ENCODE peak calls at places on chromosomes 6 and 20, in six cellular contexts. G is breast epithelium, D is stomach, F is GM23338, N is aorta, Q is right lobe of liver. C is an unnamed sample.

GRCh38 chr20:16455296-16455695 is 118.0 kb downstream of the KIF16B start:
- DNase-seq in G (no peak), F (no peak), D (no peak), N (no peak), Q (no peak), C (no peak)

GRCh38 chr20:41697861-41698559 is 79.8 kb upstream of the CHD6 start:
- DNase-seq in Q (no peak), N (no peak), F (peak; percentile 77), G (no peak), D (no peak), C (no peak)

GRCh38 chr20:56409521-56409920 is 2.5 kb upstream of the CASS4 start:
- DNase-seq in N (no peak), G (no peak), Q (no peak), F (no peak), D (no peak), C (no peak)

GRCh38 chr6:43478008-43478372 is 620 bp downstream of the TJAP1 start:
- DNase-seq in N (no peak), Q (no peak), G (no peak), D (no peak), F (no peak), C (no peak)

GRCh38 chr20:45338121-45339030 is 9.8 kb downstream of the SDC4 start:
- DNase-seq in F (no peak), D (no peak), Q (no peak), G (no peak), N (no peak), C (no peak)

GRCh38 chr20:11651138-11651537 is 266.6 kb upstream of the BTBD3 start:
- DNase-seq in N (no peak), Q (peak; percentile 66), D (no peak), G (no peak), F (no peak), C (no peak)

GRCh38 chr6:114747995-114748625 is 405.3 kb upstream of the HS3ST5 start:
- DNase-seq in Q (no peak), G (no peak), N (no peak), D (peak; percentile 56), F (peak; percentile 58), C (no peak)

GRCh38 chr6:24936641-24937317 is 1.0 kb upstream of the RIPOR2 start:
- DNase-seq in F (no peak), G (no peak), Q (no peak), D (no peak), N (no peak), C (no peak)

GRCh38 chr6:9711313-9711712 is 703.6 kb downstream of the TFAP2A start:
- DNase-seq in F (no peak), Q (no peak), D (no peak), G (no peak), N (no peak), C (no peak)

GRCh38 chr20:57167292-57167655 is 99.2 kb downstream of the BMP7 start:
- DNase-seq in D (no peak), G (no peak), N (no peak), Q (no peak), F (no peak), C (no peak)

GRCh38 chr6:134000443-134000842 is 47.4 kb downstream of the TBPL1 start:
- DNase-seq in D (no peak), N (no peak), G (no peak), F (no peak), Q (no peak), C (no peak)

GRCh38 chr20:8431538-8432434 is 299.7 kb downstream of the PLCB1 start:
- DNase-seq in G (no peak), F (peak; percentile 24), N (peak; percentile 71), D (no peak), Q (peak; percentile 51), C (peak; percentile 53)

GRCh38 chr6:36334832-36335459 is 1.7 kb downstream of the BNIP5 start:
- DNase-seq in Q (no peak), G (no peak), N (peak; percentile 28), F (no peak), D (peak; percentile 50), C (no peak)

GRCh38 chr6:110053395-110054240 is 75.5 kb downstream of the GPR6 start:
- DNase-seq in N (no peak), D (no peak), Q (no peak), F (peak; percentile 78), G (no peak), C (no peak)

GRCh38 chr20:3364323-3365013 is 43.0 kb downstream of the DNAAF9 start:
- DNase-seq in F (no peak), N (no peak), Q (no peak), D (no peak), G (no peak), C (no peak)

GRCh38 chr20:25237610-25238318 is 10.1 kb upstream of the PYGB start:
- DNase-seq in F (no peak), D (no peak), G (no peak), Q (no peak), N (no peak), C (peak; percentile 70)

GRCh38 chr20:634526-634925 is 18.5 kb downstream of the SRXN1 start:
- DNase-seq in N (no peak), D (no peak), G (no peak), F (no peak), Q (no peak), C (no peak)

GRCh38 chr20:1402149-1402548 is 9.3 kb upstream of the FKBP1A start:
- DNase-seq in D (no peak), Q (no peak), N (no peak), F (no peak), G (no peak), C (no peak)

GRCh38 chr6:18720075-18720474 is 332.9 kb downstream of the RNF144B start:
- DNase-seq in F (no peak), D (no peak), N (no peak), Q (no peak), G (no peak), C (no peak)

GRCh38 chr20:53527196-53527595 is 66.4 kb downstream of the ZNF217 start:
- DNase-seq in N (no peak), D (no peak), F (no peak), Q (no peak), G (no peak), C (no peak)

GRCh38 chr6:96909826-96910225 is 12.1 kb upstream of the NDUFAF4 start:
- DNase-seq in Q (no peak), F (no peak), N (no peak), D (no peak), G (no peak), C (no peak)

GRCh38 chr6:5213851-5214507 is 46.8 kb downstream of the LYRM4 start:
- DNase-seq in N (no peak), F (no peak), D (no peak), G (no peak), Q (no peak), C (no peak)

GRCh38 chr6:105178110-105178509 is 1.7 kb downstream of the POPDC3 start:
- DNase-seq in Q (no peak), D (no peak), N (no peak), G (no peak), F (no peak), C (no peak)

GRCh38 chr6:105181981-105182515 is 2.2 kb upstream of the POPDC3 start:
- DNase-seq in N (no peak), D (no peak), Q (no peak), F (no peak), G (no peak), C (no peak)

GRCh38 chr6:105179244-105180065 is at the start of gene POPDC3:
- DNase-seq in Q (no peak), F (peak; percentile 82), N (no peak), D (peak; percentile 38), G (no peak), C (peak; percentile 39)

GRCh38 chr6:105177521-105177920 is 2.3 kb downstream of the POPDC3 start:
- DNase-seq in G (no peak), F (no peak), Q (no peak), N (no peak), D (no peak), C (no peak)

GRCh38 chr6:105178636-105179035 is 1.2 kb downstream of the POPDC3 start:
- DNase-seq in N (no peak), G (no peak), Q (no peak), F (no peak), D (no peak), C (no peak)
- H3K27ac ChIP-seq in N (no peak overlapping the region), G (no peak overlapping the region), Q (no peak overlapping the region), F (no peak overlapping the region), D (no peak overlapping the region), C (peak overlapping the region; percentile 99)

DNA sequence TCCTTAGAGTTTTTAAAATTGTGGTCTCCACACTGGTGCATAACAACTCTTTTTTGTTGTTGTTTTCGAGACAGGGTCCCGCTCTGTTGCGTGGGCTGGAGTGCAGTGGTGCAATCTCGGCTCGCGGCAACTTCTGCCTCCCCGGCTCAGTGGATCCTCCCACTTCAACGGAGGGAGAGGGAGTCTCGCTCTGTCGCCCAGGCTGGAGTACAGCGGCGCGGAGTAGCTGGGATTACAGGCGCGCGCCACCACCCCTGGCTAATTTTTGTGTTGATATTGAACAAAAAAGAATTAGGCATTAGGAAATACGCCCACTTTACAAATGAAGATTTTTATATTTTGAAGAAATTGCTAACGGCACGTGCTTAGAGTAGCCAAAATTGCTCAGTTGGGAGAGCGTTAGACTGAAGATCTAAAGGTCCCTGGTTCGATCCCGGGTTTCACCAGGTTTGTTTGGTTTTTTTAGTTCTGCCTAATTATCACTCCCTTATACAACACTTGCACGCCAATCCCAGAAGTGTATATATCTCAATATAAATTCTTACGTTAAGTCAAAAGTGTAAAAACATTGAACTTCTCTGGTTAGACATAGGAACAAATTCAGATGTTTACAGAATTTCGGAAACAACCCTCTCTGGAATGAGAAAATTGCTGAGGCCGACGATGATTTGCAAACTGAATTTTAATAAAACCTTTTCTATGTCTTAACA is 159.6 kb downstream of the TRIM27 start:
- DNase-seq in F (no peak), G (no peak), D (no peak), N (no peak), Q (no peak), C (no peak)
- H3K27ac ChIP-seq in F (no peak overlapping the region), G (no peak overlapping the region), D (no peak overlapping the region), N (no peak overlapping the region), Q (no peak overlapping the region), C (no peak overlapping the region)

GRCh38 chr6:170296746-170297576 is 6.1 kb upstream of the DLL1 start:
- DNase-seq in Q (no peak), F (peak; percentile 58), D (no peak), N (no peak), G (no peak), C (no peak)

GRCh38 chr6:170296423-170296745 is 5.5 kb upstream of the DLL1 start:
- DNase-seq in F (peak; percentile 63), D (no peak), G (no peak), Q (no peak), N (no peak), C (no peak)

GRCh38 chr6:170294813-170295518 is 4.1 kb upstream of the DLL1 start:
- DNase-seq in F (no peak), N (no peak), D (no peak), Q (no peak), G (no peak), C (no peak)

GRCh38 chr6:170293881-170294755 is 3.2 kb upstream of the DLL1 start:
- DNase-seq in N (no peak), D (no peak), Q (no peak), F (no peak), G (no peak), C (no peak)

GRCh38 chr6:170295519-170296422 is 4.9 kb upstream of the DLL1 start:
- DNase-seq in Q (peak; percentile 59), D (peak; percentile 37), G (no peak), F (peak; percentile 95), N (no peak), C (no peak)
- H3K27ac ChIP-seq in Q (no peak overlapping the region), D (no peak overlapping the region), G (no peak overlapping the region), F (no peak overlapping the region), N (no peak overlapping the region), C (no peak overlapping the region)

GRCh38 chr6:33683576-33684427 is 27.7 kb downstream of the UQCC2 start:
- DNase-seq in F (no peak), Q (peak; percentile 48), G (no peak), D (no peak), N (no peak), C (no peak)
- H3K27ac ChIP-seq in F (no peak overlapping the region), Q (no peak overlapping the region), G (no peak overlapping the region), D (no peak overlapping the region), N (no peak overlapping the region), C (no peak overlapping the region)

C was measured in psoas muscle.